ENCODE peak calls at places on chromosomes 2 and 18, in nine cellular contexts. Q is ovary, P is body of pancreas, K is Peyer's patch, I is psoas muscle, J is adrenal gland, A is A549, Z is left ventricle myocardium inferior, L is thoracic aorta. V is an unnamed sample. For H3K9me3, the result is how much of the 10 kb centered on the place peaks cover.

GRCh38 chr2:8149985-8150547 is 531.8 kb upstream of the ID2 start:
- DNase-seq in Q (no peak), P (no peak), K (no peak), I (no peak), J (no peak), A (no peak), Z (no peak), L (no peak), V (no peak)

GRCh38 chr18:48882379-48882778 is 68.4 kb downstream of the SMAD7 start:
- DNase-seq in Q (no peak), P (no peak), K (no peak), I (no peak), J (no peak), A (no peak), Z (no peak), L (no peak), V (no peak)

GRCh38 chr2:238136820-238137537 is 1.5 kb upstream of the KLHL30 start:
- DNase-seq in Q (no peak), P (peak), K (no peak), I (peak), J (peak), A (no peak), Z (peak), L (no peak), V (no peak)

GRCh38 chr18:72898870-72899840 is 31.4 kb upstream of the NETO1 start:
- DNase-seq in Q (no peak), P (no peak), K (no peak), I (no peak), J (no peak), A (no peak), Z (no peak), L (no peak), V (no peak)

GRCh38 chr18:50194623-50195532 is at the start of gene MYO5B:
- DNase-seq in Q (no peak), P (peak), K (peak), I (peak), J (no peak), A (peak), Z (peak), L (no peak), V (peak)

GRCh38 chr2:182666674-182667320 is 49.3 kb upstream of the DNAJC10 start:
- DNase-seq in Q (no peak), P (no peak), K (no peak), I (no peak), J (no peak), A (peak), Z (no peak), L (no peak), V (no peak)

GRCh38 chr18:22391571-22392359 is 25.9 kb downstream of the CTAGE1 start:
- DNase-seq in Q (no peak), P (peak), K (no peak), I (no peak), J (peak), A (no peak), Z (no peak), L (peak), V (peak)

GRCh38 chr2:181394741-181395437 is 62.3 kb upstream of the ITGA4 start:
- DNase-seq in Q (no peak), P (no peak), K (no peak), I (no peak), J (no peak), A (no peak), Z (no peak), L (no peak), V (no peak)

GRCh38 chr2:205474746-205475145 is 207.6 kb upstream of the NRP2 start:
- DNase-seq in Q (no peak), P (no peak), K (no peak), I (no peak), J (no peak), A (no peak), Z (no peak), L (no peak), V (no peak)

GRCh38 chr2:65358690-65359400 is 73.6 kb downstream of the SPRED2 start:
- DNase-seq in Q (no peak), P (no peak), K (no peak), I (no peak), J (no peak), A (no peak), Z (no peak), L (no peak), V (no peak)

GRCh38 chr2:144508162-144508765 is 11.7 kb downstream of the ZEB2 start:
- DNase-seq in Q (no peak), P (no peak), K (no peak), I (no peak), J (no peak), A (no peak), Z (no peak), L (no peak), V (no peak)

GRCh38 chr2:170307988-170308387 is 130.0 kb downstream of the MYO3B start:
- DNase-seq in Q (no peak), P (no peak), K (no peak), I (no peak), J (no peak), A (no peak), Z (no peak), L (no peak), V (no peak)

GRCh38 chr2:138059967-138060635 is 95.8 kb downstream of the HNMT start:
- DNase-seq in Q (peak), P (peak), K (no peak), I (peak), J (peak), A (peak), Z (peak), L (peak), V (no peak)

GRCh38 chr18:46625069-46625468 is 32.0 kb downstream of the LOXHD1 start:
- DNase-seq in Q (no peak), P (no peak), K (no peak), I (no peak), J (no peak), A (no peak), Z (no peak), L (no peak), V (no peak)

GRCh38 chr2:18987592-18988073 is 370.8 kb downstream of the OSR1 start:
- DNase-seq in Q (peak), P (peak), K (peak), I (peak), J (peak), A (peak), Z (peak), L (peak), V (no peak)

GRCh38 chr2:26043862-26044736 is 10.2 kb downstream of the RAB10 start:
- DNase-seq in Q (peak), P (peak), K (no peak), I (peak), J (peak), A (no peak), Z (no peak), L (no peak), V (no peak)

DNA sequence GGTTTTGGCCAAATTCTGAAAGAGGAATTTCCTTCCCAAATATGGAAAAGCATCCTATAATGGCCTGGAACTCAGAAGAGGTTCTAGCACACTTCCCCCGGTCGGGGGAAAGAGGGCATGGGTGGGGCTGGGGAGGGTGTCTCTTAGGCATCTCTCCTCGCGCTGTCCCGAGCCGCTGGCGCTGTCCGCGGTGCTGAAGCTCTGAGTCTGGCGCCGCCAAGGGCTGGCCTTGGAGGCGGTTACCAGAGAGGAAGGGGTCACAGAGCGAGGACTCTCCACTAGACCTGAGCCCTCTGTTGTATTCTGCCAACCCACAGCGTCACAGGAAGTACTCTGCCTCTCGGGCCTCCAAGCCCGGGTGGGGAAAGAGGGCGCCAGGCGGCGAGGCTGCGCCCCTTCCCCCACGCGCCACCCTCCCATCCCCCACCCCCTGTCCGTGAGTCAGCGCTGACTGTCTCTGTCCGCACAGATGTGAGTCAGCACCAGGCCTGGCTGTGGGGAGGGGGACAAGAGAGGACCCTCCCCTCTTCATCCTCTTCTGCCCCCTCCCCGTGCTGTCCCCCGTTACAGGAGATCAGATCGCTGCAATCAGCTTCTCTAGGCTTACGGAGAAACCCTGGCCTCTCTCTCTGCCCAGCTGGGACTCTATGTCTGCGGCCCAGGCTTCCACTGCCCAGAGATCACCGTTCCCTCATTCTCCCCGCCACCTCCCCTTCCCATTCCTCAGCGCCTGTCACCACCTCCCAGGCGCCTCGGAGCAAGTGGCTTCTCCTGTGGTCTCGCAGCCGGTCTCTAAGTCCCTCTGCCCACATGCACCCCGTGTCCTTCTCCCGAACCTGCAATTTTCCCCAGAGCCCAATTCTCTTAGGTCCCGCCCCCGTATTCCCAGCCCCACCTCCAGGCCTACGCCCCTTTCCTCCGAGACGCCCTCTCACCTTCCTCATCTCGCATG is 783 bp downstream of the PTPRN start:
- DNase-seq in Q (no peak), P (peak), K (no peak), I (peak), J (peak), A (peak), Z (peak), L (no peak), V (peak)
- TF ChIP-seq CTCF in Q (no peak), P (no peak), K (no peak), I (no peak), J (no peak), A (no peak), Z (no peak), L (no peak), V (no peak)

GRCh38 chr2:33177627-33178026 is 230.9 kb downstream of the LTBP1 start:
- DNase-seq in Q (no peak), P (no peak), K (no peak), I (no peak), J (no peak), A (no peak), Z (no peak), L (no peak), V (no peak)
- H3K27ac ChIP-seq in Q (no peak), P (no peak), K (no peak), I (no peak), J (no peak), A (no peak), Z (no peak), L (no peak), V (no peak)

GRCh38 chr2:62216616-62217015 is 20.7 kb downstream of the B3GNT2 start:
- DNase-seq in Q (peak), P (peak), K (no peak), I (no peak), J (peak), A (no peak), Z (no peak), L (no peak), V (no peak)
- H3K9me3 ChIP-seq in Q (under half), P (under half), K (under half), I (under half), J (under half), A (under half), Z (under half), L (under half), V (under half)

DNA sequence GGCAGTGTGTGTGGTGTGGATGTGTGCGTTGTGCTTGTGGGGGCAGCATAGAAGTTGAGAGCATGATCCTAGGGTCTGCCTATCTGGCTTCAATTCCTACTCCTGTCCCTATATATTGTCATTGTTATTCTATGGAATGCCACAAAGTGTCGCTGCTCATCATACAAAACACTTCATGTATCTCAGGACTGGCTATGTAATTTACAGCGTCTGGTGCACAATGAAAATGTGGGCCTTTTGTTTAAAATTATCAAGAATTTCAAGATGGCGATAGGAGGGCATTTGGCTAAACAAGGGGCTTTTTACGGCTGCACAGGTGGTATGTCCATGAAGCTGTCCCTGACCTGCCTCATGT is 3.4 kb downstream of the SERPINB2 start:
- DNase-seq in Q (no peak), P (no peak), K (no peak), I (no peak), J (no peak), A (peak), Z (no peak), L (no peak), V (no peak)
- TF ChIP-seq CTCF in Q (no peak), P (no peak), K (no peak), I (no peak), J (no peak), A (peak), Z (no peak), L (no peak), V (no peak)

DNA sequence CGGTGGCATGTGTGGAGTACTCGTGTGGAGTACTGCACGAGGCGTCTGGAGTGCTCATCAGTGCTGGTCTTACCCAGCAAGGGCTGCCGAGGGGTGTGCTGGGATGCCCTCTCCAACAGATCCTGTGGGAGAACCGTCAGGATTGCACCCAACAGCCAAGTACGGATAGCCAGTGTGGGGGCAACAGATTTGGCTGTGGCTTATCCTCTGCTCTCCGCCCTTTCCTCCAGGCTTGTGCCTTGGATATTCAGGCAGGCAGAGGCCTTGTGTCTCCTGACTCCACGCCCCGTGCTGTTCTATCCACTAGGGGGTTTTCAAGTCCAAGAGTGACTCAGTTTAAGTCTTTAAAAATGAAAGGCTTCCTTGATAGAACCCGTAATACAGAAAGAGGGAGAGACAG is 321.0 kb upstream of the HS6ST1 start:
- DNase-seq in Q (peak), P (no peak), K (no peak), I (no peak), J (peak), A (no peak), Z (no peak), L (no peak), V (no peak)
- H3K27ac ChIP-seq in Q (no peak), P (no peak), K (no peak), I (no peak), J (no peak), A (no peak), Z (no peak), L (no peak), V (no peak)

GRCh38 chr18:35331367-35332087 is 12.7 kb downstream of the ZNF24 start:
- DNase-seq in Q (no peak), P (no peak), K (no peak), I (no peak), J (no peak), A (no peak), Z (no peak), L (no peak), V (no peak)

GRCh38 chr18:35334183-35334582 is 10.0 kb downstream of the ZNF24 start:
- DNase-seq in Q (no peak), P (no peak), K (no peak), I (no peak), J (no peak), A (no peak), Z (no peak), L (no peak), V (no peak)

GRCh38 chr18:35337256-35337655 is 7.0 kb downstream of the ZNF24 start:
- DNase-seq in Q (no peak), P (no peak), K (no peak), I (no peak), J (no peak), A (no peak), Z (no peak), L (no peak), V (no peak)

GRCh38 chr18:35335861-35336260 is 8.4 kb downstream of the ZNF24 start:
- DNase-seq in Q (no peak), P (no peak), K (no peak), I (no peak), J (no peak), A (no peak), Z (no peak), L (no peak), V (no peak)

GRCh38 chr18:35334821-35335220 is 9.4 kb downstream of the ZNF24 start:
- DNase-seq in Q (no peak), P (no peak), K (no peak), I (no peak), J (no peak), A (no peak), Z (no peak), L (no peak), V (no peak)
- H3K9me3 ChIP-seq in Q (under half), P (under half), K (under half), I (under half), J (under half), A (half or more), Z (under half), L (under half), V (under half)

GRCh38 chr2:200305797-200306718 is at the start of gene SPATS2L:
- DNase-seq in Q (peak), P (peak), K (peak), I (peak), J (peak), A (peak), Z (peak), L (peak), V (peak)
- TF ChIP-seq CTCF in Q (no peak), P (no peak), K (no peak), I (peak), J (no peak), A (no peak), Z (peak), L (no peak), V (no peak)

GRCh38 chr18:340044-340443 is 72.2 kb upstream of the THOC1 start:
- DNase-seq in Q (no peak), P (no peak), K (no peak), I (no peak), J (peak), A (no peak), Z (no peak), L (no peak), V (no peak)

GRCh38 chr18:332721-333513 is 65.1 kb upstream of the THOC1 start:
- DNase-seq in Q (peak), P (no peak), K (no peak), I (peak), J (no peak), A (no peak), Z (peak), L (no peak), V (no peak)

GRCh38 chr18:335741-336140 is 67.9 kb upstream of the THOC1 start:
- DNase-seq in Q (no peak), P (no peak), K (no peak), I (no peak), J (no peak), A (no peak), Z (no peak), L (no peak), V (no peak)

GRCh38 chr18:334575-335132 is 66.8 kb upstream of the THOC1 start:
- DNase-seq in Q (no peak), P (no peak), K (no peak), I (no peak), J (no peak), A (no peak), Z (no peak), L (no peak), V (no peak)

DNA sequence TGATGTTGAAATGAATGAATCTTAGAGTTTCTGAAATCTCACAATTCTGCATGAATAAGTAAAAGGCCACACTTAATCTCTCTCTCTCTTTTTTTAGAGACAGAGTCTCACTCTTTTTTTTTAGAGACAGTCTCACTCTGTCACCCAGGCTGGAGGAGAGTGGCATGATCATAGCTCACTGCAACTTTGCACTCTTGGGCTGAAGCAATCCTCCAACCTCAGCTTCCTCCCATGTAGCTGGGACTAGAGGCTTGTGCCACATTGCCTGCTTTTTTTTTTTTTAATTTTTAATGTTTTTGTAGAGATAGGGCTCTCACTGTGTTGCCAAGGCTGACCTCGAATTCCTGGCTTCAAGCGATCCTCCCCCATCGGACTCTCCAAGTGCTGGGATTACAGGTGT is 68.9 kb upstream of the THOC1 start:
- DNase-seq in Q (no peak), P (no peak), K (no peak), I (no peak), J (no peak), A (no peak), Z (no peak), L (no peak), V (no peak)
- H3K27ac ChIP-seq in Q (no peak), P (no peak), K (no peak), I (no peak), J (no peak), A (no peak), Z (no peak), L (no peak), V (no peak)

GRCh38 chr18:14974088-14974487 is 226.1 kb downstream of the ANKRD30B start:
- DNase-seq in Q (no peak), P (no peak), K (no peak), I (no peak), J (no peak), A (no peak), Z (no peak), L (no peak), V (no peak)
- H3K9me3 ChIP-seq in Q (under half), P (under half), K (under half), I (under half), J (under half), A (under half), Z (under half), L (under half), V (under half)

GRCh38 chr2:67581751-67582150 is 184.6 kb downstream of the ETAA1 start:
- DNase-seq in Q (no peak), P (no peak), K (no peak), I (no peak), J (no peak), A (no peak), Z (no peak), L (no peak), V (no peak)
- TF ChIP-seq CTCF in Q (no peak), P (no peak), K (no peak), I (no peak), J (no peak), A (peak), Z (no peak), L (no peak), V (no peak)

V was measured in CD4-positive, alpha-beta T cell.